ENCODE peak calls at places on chromosomes 6 and 20, in four cellular contexts. One of them, this sample, is unnamed.

GRCh38 chr6:45075246-45075645 is 252.9 kb upstream of the RUNX2 start:
- DNase-seq in stimulated activated CD4-positive, alpha-beta T cell treated with anti-CD3 and anti-CD28 coated beads, Interleukin-15, amount 100 ng/mL, for 24 hours: no peak
- DNase-seq in retina: no peak
- DNase-seq in GM23248: peak; percentile 95
- DNase-seq in this sample: peak; percentile 85

GRCh38 chr6:34027445-34027936 is 118.4 kb downstream of the GRM4 start:
- DNase-seq in GM23248: peak; percentile 70
- DNase-seq in stimulated activated CD4-positive, alpha-beta T cell treated with anti-CD3 and anti-CD28 coated beads, Interleukin-15, amount 100 ng/mL, for 24 hours: peak; percentile 74
- DNase-seq in retina: peak; percentile 61
- DNase-seq in this sample: peak; percentile 65

GRCh38 chr6:34324738-34325444 is 67.6 kb downstream of the NUDT3 start:
- DNase-seq in retina: no peak
- DNase-seq in stimulated activated CD4-positive, alpha-beta T cell treated with anti-CD3 and anti-CD28 coated beads, Interleukin-15, amount 100 ng/mL, for 24 hours: no peak
- DNase-seq in GM23248: peak; percentile 61
- DNase-seq in this sample: peak; percentile 71

GRCh38 chr6:110484321-110484720 is 7.9 kb upstream of the SLC22A16 start:
- DNase-seq in retina: no peak
- DNase-seq in GM23248: no peak
- DNase-seq in stimulated activated CD4-positive, alpha-beta T cell treated with anti-CD3 and anti-CD28 coated beads, Interleukin-15, amount 100 ng/mL, for 24 hours: no peak
- DNase-seq in this sample: no peak

GRCh38 chr6:64023693-64024092 is 388.1 kb downstream of the PHF3 start:
- DNase-seq in retina: no peak
- DNase-seq in GM23248: no peak
- DNase-seq in stimulated activated CD4-positive, alpha-beta T cell treated with anti-CD3 and anti-CD28 coated beads, Interleukin-15, amount 100 ng/mL, for 24 hours: no peak
- DNase-seq in this sample: no peak

GRCh38 chr6:157088841-157089240 is 234.5 kb downstream of the TMEM242 start:
- DNase-seq in GM23248: no peak
- DNase-seq in stimulated activated CD4-positive, alpha-beta T cell treated with anti-CD3 and anti-CD28 coated beads, Interleukin-15, amount 100 ng/mL, for 24 hours: no peak
- DNase-seq in retina: no peak
- DNase-seq in this sample: no peak

GRCh38 chr20:17725094-17725835 is 25.5 kb downstream of the BANF2 start:
- DNase-seq in stimulated activated CD4-positive, alpha-beta T cell treated with anti-CD3 and anti-CD28 coated beads, Interleukin-15, amount 100 ng/mL, for 24 hours: no peak
- DNase-seq in GM23248: no peak
- DNase-seq in retina: no peak
- DNase-seq in this sample: no peak

GRCh38 chr6:109164331-109164730 is 69.0 kb downstream of the CEP57L1 start:
- DNase-seq in GM23248: no peak
- DNase-seq in retina: no peak
- DNase-seq in stimulated activated CD4-positive, alpha-beta T cell treated with anti-CD3 and anti-CD28 coated beads, Interleukin-15, amount 100 ng/mL, for 24 hours: no peak
- DNase-seq in this sample: no peak

GRCh38 chr20:50350510-50351249 is 159.5 kb upstream of the PTPN1 start:
- DNase-seq in GM23248: no peak
- DNase-seq in stimulated activated CD4-positive, alpha-beta T cell treated with anti-CD3 and anti-CD28 coated beads, Interleukin-15, amount 100 ng/mL, for 24 hours: no peak
- DNase-seq in retina: no peak
- DNase-seq in this sample: no peak

GRCh38 chr6:158605266-158605878 is 39.2 kb downstream of the DYNLT1 start:
- DNase-seq in GM23248: peak; percentile 83
- DNase-seq in stimulated activated CD4-positive, alpha-beta T cell treated with anti-CD3 and anti-CD28 coated beads, Interleukin-15, amount 100 ng/mL, for 24 hours: peak; percentile 67
- DNase-seq in retina: peak; percentile 75
- DNase-seq in this sample: peak; percentile 87